ENCODE peak calls at places on chromosomes 16 and 17, in ten cellular contexts. F is transverse colon, Z is testis, G is heart left ventricle, Y is A549, P is ovary, X is body of pancreas, K is Peyer's patch, A is esophagus squamous epithelium, H is endothelial cell of umbilical vein. B is an unnamed sample.

GRCh38 chr16:8893426-8893825 is 11.3 kb downstream of the LITAFD start:
- DNase-seq in F (no peak), Z (no peak), G (no peak), Y (no peak), P (no peak), X (no peak), K (peak), A (no peak), H (no peak), B (no peak)

GRCh38 chr16:68744744-68745280 is 7.7 kb downstream of the CDH1 start:
- DNase-seq in F (peak), Z (no peak), G (no peak), Y (peak), P (no peak), X (peak), K (peak), A (no peak), H (no peak), B (peak)

GRCh38 chr16:4114257-4115208 is 1.7 kb downstream of the ADCY9 start:
- DNase-seq in F (no peak), Z (no peak), G (peak), Y (no peak), P (no peak), X (no peak), K (peak), A (no peak), H (no peak), B (no peak)

GRCh38 chr17:38674013-38674748 is 576 bp downstream of the EPOP start:
- DNase-seq in F (peak), Z (no peak), G (peak), Y (peak), P (peak), X (peak), K (peak), A (no peak), H (no peak), B (peak)

GRCh38 chr17:40422990-40423611 is 5.4 kb upstream of the TOP2A start:
- DNase-seq in F (no peak), Z (no peak), G (no peak), Y (peak), P (no peak), X (no peak), K (no peak), A (no peak), H (no peak), B (peak)

GRCh38 chr16:49598386-49599170 is 225.0 kb downstream of the C16orf78 start:
- DNase-seq in F (no peak), Z (no peak), G (no peak), Y (no peak), P (peak), X (no peak), K (no peak), A (no peak), H (no peak), B (no peak)

GRCh38 chr16:71811261-71811803 is 2.7 kb upstream of the AP1G1 start:
- DNase-seq in F (no peak), Z (no peak), G (no peak), Y (no peak), P (no peak), X (no peak), K (no peak), A (no peak), H (no peak), B (no peak)

GRCh38 chr17:17078832-17079231 is 36.6 kb downstream of the MPRIP start:
- DNase-seq in F (peak), Z (no peak), G (no peak), Y (no peak), P (no peak), X (no peak), K (peak), A (no peak), H (no peak), B (no peak)

GRCh38 chr16:52114414-52114813 is 432.5 kb downstream of the TOX3 start:
- DNase-seq in F (no peak), Z (no peak), G (no peak), Y (peak), P (no peak), X (no peak), K (no peak), A (no peak), H (no peak), B (no peak)

GRCh38 chr16:82004651-82005490 is 6.4 kb downstream of the SDR42E1 start:
- DNase-seq in F (no peak), Z (no peak), G (no peak), Y (no peak), P (no peak), X (peak), K (no peak), A (no peak), H (peak), B (no peak)

GRCh38 chr16:72895951-72896350 is 152.0 kb downstream of the ZFHX3 start:
- DNase-seq in F (no peak), Z (no peak), G (no peak), Y (no peak), P (no peak), X (no peak), K (no peak), A (no peak), H (no peak), B (no peak)

GRCh38 chr17:21191698-21192097 is 22.3 kb downstream of the TMEM11 start:
- DNase-seq in F (no peak), Z (no peak), G (no peak), Y (no peak), P (no peak), X (no peak), K (no peak), A (no peak), H (peak), B (no peak)

GRCh38 chr17:7717756-7718350 is 309 bp downstream of the DNAH2 start:
- DNase-seq in F (no peak), Z (no peak), G (no peak), Y (no peak), P (no peak), X (no peak), K (no peak), A (no peak), H (no peak), B (peak)

GRCh38 chr17:27244019-27244418 is 49.9 kb upstream of the WSB1 start:
- DNase-seq in F (no peak), Z (no peak), G (no peak), Y (no peak), P (no peak), X (no peak), K (no peak), A (no peak), H (no peak), B (peak)

GRCh38 chr17:65102788-65103187 is 34.4 kb upstream of the RGS9 start:
- DNase-seq in F (no peak), Z (no peak), G (no peak), Y (no peak), P (no peak), X (no peak), K (no peak), A (no peak), H (no peak), B (peak)

GRCh38 chr16:81483970-81484595 is 39.5 kb downstream of the CMIP start:
- DNase-seq in F (no peak), Z (no peak), G (no peak), Y (no peak), P (no peak), X (no peak), K (no peak), A (no peak), H (no peak), B (no peak)

GRCh38 chr17:77488531-77489238 is 347.9 kb downstream of the SEC14L1 start:
- DNase-seq in F (no peak), Z (no peak), G (peak), Y (no peak), P (no peak), X (no peak), K (no peak), A (no peak), H (no peak), B (no peak)

GRCh38 chr16:21257284-21257683 is 20.8 kb downstream of the CRYM start:
- DNase-seq in F (no peak), Z (no peak), G (no peak), Y (no peak), P (no peak), X (no peak), K (no peak), A (no peak), H (no peak), B (no peak)

GRCh38 chr16:48335961-48336360 is 49.3 kb downstream of the SIAH1 start:
- DNase-seq in F (no peak), Z (no peak), G (no peak), Y (no peak), P (no peak), X (no peak), K (no peak), A (no peak), H (no peak), B (no peak)

GRCh38 chr17:4483012-4483840 is 15.5 kb upstream of the SPNS2 start:
- DNase-seq in F (peak), Z (no peak), G (no peak), Y (peak), P (no peak), X (peak), K (peak), A (no peak), H (no peak), B (no peak)

GRCh38 chr16:86351041-86351784 is 159.1 kb upstream of the FOXF1 start:
- DNase-seq in F (no peak), Z (no peak), G (no peak), Y (no peak), P (no peak), X (no peak), K (no peak), A (no peak), H (no peak), B (no peak)

GRCh38 chr17:30278032-30278431 is 13.7 kb downstream of the BLMH start:
- DNase-seq in F (no peak), Z (peak), G (no peak), Y (peak), P (no peak), X (peak), K (no peak), A (no peak), H (peak), B (peak)

GRCh38 chr17:76262732-76263344 is 2.3 kb upstream of the UBALD2 start:
- DNase-seq in F (peak), Z (no peak), G (no peak), Y (no peak), P (no peak), X (peak), K (peak), A (no peak), H (peak), B (peak)

GRCh38 chr17:69954241-69954933 is 120.6 kb upstream of the KCNJ16 start:
- DNase-seq in F (no peak), Z (no peak), G (no peak), Y (no peak), P (no peak), X (no peak), K (no peak), A (no peak), H (no peak), B (no peak)

GRCh38 chr17:3917391-3917931 is 1.2 kb upstream of the P2RX1 start:
- DNase-seq in F (peak), Z (peak), G (peak), Y (no peak), P (peak), X (no peak), K (peak), A (no peak), H (peak), B (peak)

GRCh38 chr17:78113804-78114785 is 14.5 kb downstream of the TMC6 start:
- DNase-seq in F (no peak), Z (no peak), G (no peak), Y (no peak), P (no peak), X (no peak), K (no peak), A (no peak), H (no peak), B (peak)

DNA sequence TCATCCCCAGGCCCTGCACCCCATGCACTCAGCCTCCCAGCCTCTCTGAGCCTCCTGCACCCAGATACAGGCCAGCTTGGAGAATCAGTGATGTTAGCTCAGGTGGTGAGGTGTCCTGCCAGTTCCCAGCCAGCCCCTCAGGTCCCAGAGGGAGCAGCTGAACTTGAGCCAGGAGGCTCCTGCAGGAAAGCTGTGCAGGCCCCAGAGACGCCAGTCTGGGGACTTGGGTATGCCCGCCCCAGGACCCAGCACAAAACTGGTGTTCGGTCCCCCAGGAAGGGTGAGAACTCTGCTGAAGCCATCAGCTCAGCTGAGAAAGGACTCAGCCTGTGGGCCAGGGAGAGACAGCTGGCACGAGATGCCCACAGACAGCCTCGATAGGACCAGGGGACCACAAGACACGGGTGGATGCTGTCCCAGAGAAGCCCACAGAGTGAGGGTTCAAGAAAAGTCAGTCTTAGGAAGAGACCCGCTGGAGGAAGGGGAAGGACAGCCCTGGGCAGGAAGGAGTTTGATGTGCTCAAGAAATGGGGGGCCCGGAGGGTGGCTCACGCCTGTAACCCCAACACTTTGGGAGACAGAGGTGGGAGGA is 11.0 kb downstream of the ENDOV start:
- DNase-seq in F (no peak), Z (no peak), G (no peak), Y (no peak), P (no peak), X (no peak), K (peak), A (no peak), H (no peak), B (no peak)
- TF ChIP-seq POLR2A in F (no peak), Z (no peak), G (no peak), Y (no peak), P (no peak), X (no peak), K (no peak), A (no peak), H (no peak), B (no peak)

DNA sequence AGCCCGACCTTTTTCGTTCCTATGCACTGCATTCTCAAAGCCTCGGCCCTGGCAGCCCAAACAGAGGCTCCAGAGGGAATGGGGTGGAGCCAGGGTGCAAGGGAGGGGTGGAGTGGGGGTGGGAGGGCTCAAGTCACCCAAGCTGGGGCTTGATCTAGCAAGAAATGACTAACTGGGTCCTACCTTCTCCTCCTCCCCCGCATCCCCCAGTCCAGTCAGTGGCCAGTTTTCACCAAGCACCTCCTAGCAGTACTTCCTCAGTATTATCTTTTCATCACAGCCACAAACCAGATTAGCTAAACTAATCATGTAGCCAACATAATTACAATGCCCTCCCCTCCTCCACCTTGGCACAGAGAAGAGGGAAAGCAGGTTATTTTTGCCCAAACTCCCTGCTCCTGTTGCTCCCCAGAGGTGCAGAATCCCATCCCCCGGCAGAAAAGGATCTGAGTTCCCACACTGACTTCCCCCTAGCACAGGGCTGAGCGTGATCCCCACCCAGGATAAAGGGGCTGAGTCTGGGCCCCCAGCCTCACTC is 2.2 kb downstream of the JUP start:
- DNase-seq in F (peak), Z (no peak), G (peak), Y (peak), P (no peak), X (peak), K (no peak), A (no peak), H (peak), B (peak)
- TF ChIP-seq POLR2A in F (no peak), Z (no peak), G (no peak), Y (no peak), P (no peak), X (no peak), K (no peak), A (no peak), H (no peak), B (no peak)

GRCh38 chr17:1559743-1560581 is 2.6 kb downstream of the PITPNA start:
- DNase-seq in F (peak), Z (no peak), G (no peak), Y (no peak), P (no peak), X (no peak), K (peak), A (no peak), H (peak), B (no peak)

GRCh38 chr17:1563786-1564613 is 1.4 kb upstream of the PITPNA start:
- DNase-seq in F (no peak), Z (no peak), G (no peak), Y (peak), P (no peak), X (no peak), K (no peak), A (no peak), H (no peak), B (no peak)

GRCh38 chr17:1562178-1562643 is 381 bp downstream of the PITPNA start:
- DNase-seq in F (peak), Z (no peak), G (peak), Y (no peak), P (peak), X (peak), K (no peak), A (no peak), H (peak), B (no peak)

GRCh38 chr17:1560582-1561170 is 1.9 kb downstream of the PITPNA start:
- DNase-seq in F (no peak), Z (no peak), G (no peak), Y (no peak), P (no peak), X (no peak), K (no peak), A (no peak), H (peak), B (no peak)

DNA sequence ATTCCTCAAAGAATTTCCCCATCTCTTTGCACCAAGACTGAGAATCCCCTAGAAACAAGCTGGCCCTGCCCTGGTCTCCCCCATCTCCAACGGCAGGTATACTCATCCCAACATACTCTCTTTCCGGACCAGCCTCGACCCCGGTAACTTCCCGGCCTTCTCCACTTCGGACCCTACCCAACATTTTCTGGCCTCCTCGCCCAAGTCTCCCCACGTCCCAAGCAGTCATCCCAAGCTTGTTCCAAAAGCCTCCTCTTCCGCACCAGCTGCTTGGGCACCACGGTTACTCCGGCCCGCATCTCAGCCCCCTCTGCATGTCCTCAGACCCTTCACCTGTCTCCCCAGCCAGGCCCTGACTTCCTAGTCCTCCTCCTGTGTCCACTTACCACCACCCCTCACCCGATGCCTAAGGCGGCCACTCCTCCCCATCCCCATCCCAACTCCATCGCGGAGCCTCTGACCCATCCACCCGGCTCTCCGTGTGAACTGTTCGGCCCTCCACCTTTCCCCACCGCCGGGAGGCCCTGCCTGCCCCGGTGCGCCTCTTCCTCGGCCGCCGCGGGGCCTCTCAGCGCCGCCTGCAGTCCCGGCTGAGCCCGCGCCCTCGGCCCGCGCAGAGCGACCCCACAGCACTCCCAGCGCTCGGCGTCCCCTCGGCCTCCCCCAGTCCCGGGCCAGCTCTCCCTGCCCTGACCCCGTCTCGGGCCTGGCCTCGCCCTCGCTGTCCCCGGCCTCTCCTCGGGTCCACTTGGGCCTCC is 993 bp downstream of the PITPNA start:
- DNase-seq in F (no peak), Z (no peak), G (peak), Y (no peak), P (no peak), X (peak), K (no peak), A (no peak), H (peak), B (peak)
- TF ChIP-seq POLR2A in F (no peak), Z (no peak), G (no peak), Y (no peak), P (no peak), X (no peak), K (no peak), A (no peak), H (no peak), B (no peak)

DNA sequence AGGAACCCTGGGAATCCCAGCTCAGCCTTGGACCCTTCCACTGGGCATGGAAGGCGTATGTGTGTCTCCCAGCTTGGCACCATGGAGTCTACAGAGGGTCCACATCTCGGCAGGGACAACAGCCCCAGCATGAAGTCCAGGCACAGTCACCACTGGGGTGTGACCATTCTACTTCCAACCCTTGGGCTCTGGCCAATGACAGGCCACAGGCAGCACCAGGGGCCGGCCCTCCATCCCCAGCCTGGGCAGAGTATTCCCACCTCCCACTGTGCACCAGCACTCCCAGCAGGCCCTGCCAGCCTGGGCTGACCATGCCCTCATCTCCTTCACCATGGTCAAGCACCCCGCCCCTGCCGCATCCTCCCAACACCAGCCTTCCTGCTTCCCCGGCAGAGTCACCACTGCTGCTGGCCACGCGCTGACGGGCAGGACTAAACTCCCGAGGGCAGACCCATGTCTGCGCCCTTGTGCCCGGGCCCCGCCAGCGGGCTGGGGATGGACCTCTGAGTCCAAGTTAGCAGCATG is 9.5 kb upstream of the PPP1R27 start:
- DNase-seq in F (no peak), Z (no peak), G (no peak), Y (no peak), P (no peak), X (no peak), K (no peak), A (no peak), H (no peak), B (no peak)
- TF ChIP-seq POLR2A in F (no peak), Z (no peak), G (no peak), Y (no peak), P (no peak), X (no peak), K (no peak), A (no peak), H (no peak), B (no peak)

DNA sequence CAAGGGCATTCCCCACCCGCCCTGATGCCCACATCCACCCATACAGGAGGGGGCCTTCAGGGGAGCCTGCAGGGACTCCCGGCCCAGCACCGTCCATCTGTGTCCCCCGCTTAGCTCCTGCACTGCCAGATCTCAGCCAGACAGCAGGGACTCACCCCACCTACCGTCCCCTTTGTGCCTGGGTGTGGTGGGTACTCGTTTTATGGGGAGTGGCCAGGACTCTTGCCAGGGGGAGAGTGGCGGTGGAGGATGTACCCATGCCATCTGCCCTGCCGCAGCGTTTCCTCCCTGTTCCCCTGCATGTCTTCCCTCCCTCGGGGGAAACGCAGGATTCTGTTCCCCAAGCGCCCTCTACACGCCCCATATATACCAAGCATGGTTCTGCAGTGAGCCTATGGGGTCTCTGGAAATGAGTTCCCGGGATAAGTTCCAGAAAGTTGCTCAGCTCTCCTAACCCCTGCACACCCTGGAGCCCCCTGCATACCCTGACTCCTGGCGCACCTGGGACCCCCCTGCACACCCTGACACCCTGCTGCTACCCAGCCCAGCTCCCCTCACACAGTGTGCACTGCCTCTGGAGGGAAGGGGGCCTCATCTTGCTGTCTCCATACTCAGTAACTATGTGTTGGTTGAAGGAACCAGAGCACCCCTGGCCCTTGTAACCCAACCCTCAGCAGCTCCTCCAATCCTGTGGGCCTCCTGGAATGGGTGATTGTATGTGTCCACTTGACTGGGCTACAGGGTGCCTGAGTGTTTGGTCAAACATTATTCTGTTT is 4.2 kb upstream of the MAFG start:
- DNase-seq in F (no peak), Z (no peak), G (no peak), Y (no peak), P (no peak), X (no peak), K (no peak), A (no peak), H (no peak), B (no peak)
- TF ChIP-seq POLR2A in F (no peak), Z (no peak), G (no peak), Y (peak), P (no peak), X (no peak), K (no peak), A (no peak), H (no peak), B (no peak)

B was measured in NB4.